ENCODE peak calls at places on chromosomes 2 and 18, in five cellular contexts. M is lower lobe of right lung, I is tibial nerve, N is adrenal gland, B is tibial artery. T is an unnamed sample.

GRCh38 chr2:62459672-62460071 is 46.3 kb downstream of the TMEM17 start:
- DNase-seq in M (no peak), I (no peak), N (no peak), B (no peak), T (no peak)

GRCh38 chr2:86186431-86186830 is 8.8 kb downstream of the IMMT start:
- DNase-seq in M (no peak), I (no peak), N (no peak), B (no peak), T (no peak)

GRCh38 chr2:101872480-101872879 is 119.3 kb upstream of the IL1R2 start:
- DNase-seq in M (no peak), I (no peak), N (no peak), B (no peak), T (no peak)

GRCh38 chr2:144522741-144523605 is 3.1 kb upstream of the ZEB2 start:
- DNase-seq in M (peak; percentile 66), I (no peak), N (no peak), B (peak; percentile 60), T (no peak)

GRCh38 chr18:64258111-64258650 is 109.3 kb upstream of the LINC00305 start:
- DNase-seq in M (no peak), I (no peak), N (no peak), B (no peak), T (no peak)

GRCh38 chr2:190862591-190862991 is 18.0 kb upstream of the GLS start:
- DNase-seq in M (no peak), I (no peak), N (no peak), B (no peak), T (no peak)

GRCh38 chr2:237298323-237299118 is 115.4 kb downstream of the COL6A3 start:
- DNase-seq in M (peak; percentile 62), I (no peak), N (no peak), B (no peak), T (peak; percentile 52)

GRCh38 chr18:75087119-75088020 is 121.6 kb downstream of the PTGR3 start:
- DNase-seq in M (no peak), I (no peak), N (no peak), B (no peak), T (no peak)

GRCh38 chr2:223228871-223229270 is 176.9 kb downstream of the KCNE4 start:
- DNase-seq in M (no peak), I (no peak), N (no peak), B (no peak), T (no peak)

GRCh38 chr2:236171213-236172201 is 3.3 kb upstream of the GBX2 start:
- DNase-seq in M (no peak), I (no peak), N (no peak), B (no peak), T (no peak)

GRCh38 chr2:216804357-216805350 is 55.2 kb downstream of the TNP1 start:
- DNase-seq in M (no peak), I (peak; percentile 16), N (no peak), B (peak; percentile 78), T (no peak)

GRCh38 chr2:234989183-234989701 is 37.4 kb downstream of the SH3BP4 start:
- DNase-seq in M (peak; percentile 94), I (peak; percentile 86), N (peak; percentile 84), B (peak; percentile 91), T (no peak)

GRCh38 chr2:70985283-70985688 is 6.9 kb downstream of the ANKRD53 start:
- DNase-seq in M (no peak), I (no peak), N (no peak), B (no peak), T (peak; percentile 32)

DNA sequence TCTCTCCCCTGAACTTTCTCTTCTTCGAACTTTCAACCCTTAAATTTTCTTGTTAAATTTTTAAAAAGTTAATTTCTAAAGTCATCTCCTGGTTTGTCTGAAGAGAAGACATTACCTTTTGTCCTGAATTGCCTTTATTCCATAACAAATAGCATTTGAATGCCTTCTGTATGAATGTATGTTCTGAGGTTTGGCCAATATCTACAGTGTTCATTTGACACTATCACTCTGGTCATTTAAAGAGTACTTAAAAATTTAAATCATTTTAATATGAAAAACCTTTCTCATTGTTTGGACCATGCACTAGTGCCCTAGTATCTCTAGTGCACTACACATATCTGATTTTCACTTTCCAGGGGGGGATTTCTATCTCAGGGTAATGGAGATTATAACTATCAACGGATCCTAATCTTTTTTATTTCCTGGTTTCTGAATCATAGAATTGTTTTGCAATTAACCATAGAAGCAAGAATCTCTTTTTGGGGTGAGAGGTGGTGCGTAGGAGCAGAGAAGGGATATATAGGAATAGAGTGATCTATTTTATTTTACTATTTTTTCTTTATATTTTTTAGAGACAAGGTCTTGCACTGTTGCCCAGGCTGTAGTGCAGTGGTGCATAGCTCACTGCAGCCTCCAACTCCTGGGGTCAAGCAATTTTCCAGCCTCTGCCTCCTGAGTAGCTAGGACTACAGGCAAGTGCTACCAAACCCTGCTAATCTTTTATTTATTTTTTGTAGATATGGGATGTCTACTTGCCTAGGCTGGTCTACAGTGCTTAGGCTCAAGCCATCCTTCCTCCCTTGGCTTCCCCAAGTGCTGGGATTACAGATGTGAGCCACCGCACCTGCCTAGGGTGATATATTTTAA is 25.5 kb downstream of the TANC1 start:
- DNase-seq in M (no peak), I (no peak), N (no peak), B (no peak), T (no peak)
- H3K36me3 ChIP-seq in M (no peaks in the 10 kb centered on the region), I (no peaks in the 10 kb centered on the region), N (no peaks in the 10 kb centered on the region), B (no peaks in the 10 kb centered on the region), T (no peaks in the 10 kb centered on the region)

DNA sequence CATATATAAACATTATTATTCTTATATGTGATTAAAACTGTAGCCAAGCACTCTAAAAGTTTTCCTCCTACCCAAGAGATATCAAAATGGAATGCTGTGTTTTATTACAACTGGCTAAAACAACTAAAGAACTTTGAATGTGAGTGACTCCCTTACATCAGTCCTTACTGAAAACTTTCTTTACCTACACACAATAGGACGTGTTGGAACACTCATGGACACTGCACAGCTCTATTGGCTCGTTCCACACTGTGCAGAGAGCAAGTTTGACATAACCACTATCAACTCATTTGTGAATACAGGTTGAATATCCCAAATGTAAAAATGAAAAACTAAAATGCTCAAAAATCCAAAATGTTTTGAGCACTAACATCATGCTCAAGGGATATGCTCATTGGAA is 650.6 kb downstream of the SLC4A3 start:
- DNase-seq in M (no peak), I (no peak), N (no peak), B (no peak), T (no peak)
- H3K27ac ChIP-seq in M (no peak overlapping the region), I (no peak overlapping the region), N (no peak overlapping the region), B (no peak overlapping the region), T (no peak overlapping the region)

GRCh38 chr2:74895031-74895425 is 61.1 kb downstream of the HK2 start:
- DNase-seq in M (no peak), I (no peak), N (no peak), B (no peak), T (no peak)

GRCh38 chr2:74894261-74895030 is 60.5 kb downstream of the HK2 start:
- DNase-seq in M (no peak), I (no peak), N (no peak), B (no peak), T (no peak)

GRCh38 chr2:74891136-74891764 is 57.3 kb downstream of the HK2 start:
- DNase-seq in M (no peak), I (no peak), N (no peak), B (no peak), T (no peak)

GRCh38 chr2:74892609-74893008 is 58.7 kb downstream of the HK2 start:
- DNase-seq in M (no peak), I (no peak), N (no peak), B (no peak), T (no peak)

GRCh38 chr2:74893332-74893731 is 59.4 kb downstream of the HK2 start:
- DNase-seq in M (no peak), I (no peak), N (no peak), B (no peak), T (peak; percentile 78)
- H3K36me3 ChIP-seq in M (peaks cover 35% of the 10 kb centered on the region), I (no peaks in the 10 kb centered on the region), N (no peaks in the 10 kb centered on the region), B (peaks cover 26% of the 10 kb centered on the region), T (peaks cover 11% of the 10 kb centered on the region)

GRCh38 chr2:19805266-19805665 is 96.5 kb downstream of the TTC32 start:
- DNase-seq in M (no peak), I (no peak), N (no peak), B (no peak), T (no peak)
- H3K27ac ChIP-seq in M (no peak overlapping the region), I (no peak overlapping the region), N (no peak overlapping the region), B (peak overlapping the region; percentile 69), T (no peak overlapping the region)

GRCh38 chr2:23976883-23977282 is 33.0 kb upstream of the MFSD2B start:
- DNase-seq in M (no peak), I (no peak), N (no peak), B (no peak), T (no peak)
- H3K36me3 ChIP-seq in M (peaks cover 34% of the 10 kb centered on the region), I (no peaks in the 10 kb centered on the region), N (peaks cover 12% of the 10 kb centered on the region), B (peaks cover 38% of the 10 kb centered on the region), T (peaks cover 14% of the 10 kb centered on the region)

T was measured in SJSA1.